ENCODE peak calls at places on chromosomes 1 and 21, in seven cellular contexts. One of them, this sample, is unnamed.
A peak's percentile ranks its signal among the peaks of the same experiment; 100 is the strongest.

GRCh38 chr21:38654580-38654979 is 151.1 kb upstream of the ETS2 start:
- DNase-seq in mesendoderm: no peak
- DNase-seq in A549: no peak
- DNase-seq in posterior vena cava: no peak
- DNase-seq in stimulated activated effector memory CD8-positive, alpha-beta T cell treated with anti-CD3 and anti-CD28 coated beads, Interleukin-12 subunit alpha, Interleukin-12 subunit beta, amount 100 ng/mL, for 72 hours: no peak
- DNase-seq in fibroblast of mammary gland: no peak
- DNase-seq in neuronal stem cell: no peak
- DNase-seq in this sample: no peak

GRCh38 chr1:25647863-25648262 is 31.3 kb downstream of the MAN1C1 start:
- DNase-seq in neuronal stem cell: no peak
- DNase-seq in fibroblast of mammary gland: no peak
- DNase-seq in A549: no peak
- DNase-seq in posterior vena cava: no peak
- DNase-seq in mesendoderm: no peak
- DNase-seq in stimulated activated effector memory CD8-positive, alpha-beta T cell treated with anti-CD3 and anti-CD28 coated beads, Interleukin-12 subunit alpha, Interleukin-12 subunit beta, amount 100 ng/mL, for 72 hours: no peak
- DNase-seq in this sample: no peak

GRCh38 chr1:42939216-42939615 is 19.5 kb downstream of the SLC2A1 start:
- DNase-seq in mesendoderm: no peak
- DNase-seq in fibroblast of mammary gland: no peak
- DNase-seq in neuronal stem cell: no peak
- DNase-seq in A549: no peak
- DNase-seq in posterior vena cava: no peak
- DNase-seq in stimulated activated effector memory CD8-positive, alpha-beta T cell treated with anti-CD3 and anti-CD28 coated beads, Interleukin-12 subunit alpha, Interleukin-12 subunit beta, amount 100 ng/mL, for 72 hours: no peak
- DNase-seq in this sample: no peak

GRCh38 chr1:1364266-1364665 is 5.9 kb upstream of the MXRA8 start:
- DNase-seq in neuronal stem cell: no peak
- DNase-seq in mesendoderm: no peak
- DNase-seq in posterior vena cava: no peak
- DNase-seq in stimulated activated effector memory CD8-positive, alpha-beta T cell treated with anti-CD3 and anti-CD28 coated beads, Interleukin-12 subunit alpha, Interleukin-12 subunit beta, amount 100 ng/mL, for 72 hours: no peak
- DNase-seq in A549: no peak
- DNase-seq in fibroblast of mammary gland: no peak
- DNase-seq in this sample: no peak

GRCh38 chr1:9317591-9318331 is 25.1 kb downstream of the SPSB1 start:
- DNase-seq in A549: no peak
- DNase-seq in stimulated activated effector memory CD8-positive, alpha-beta T cell treated with anti-CD3 and anti-CD28 coated beads, Interleukin-12 subunit alpha, Interleukin-12 subunit beta, amount 100 ng/mL, for 72 hours: no peak
- DNase-seq in fibroblast of mammary gland: peak; percentile 66
- DNase-seq in posterior vena cava: peak; percentile 89
- DNase-seq in mesendoderm: no peak
- DNase-seq in neuronal stem cell: no peak
- DNase-seq in this sample: no peak

GRCh38 chr1:40404670-40405462 is 31.3 kb downstream of the SMAP2 start:
- DNase-seq in mesendoderm: peak; percentile 56
- DNase-seq in stimulated activated effector memory CD8-positive, alpha-beta T cell treated with anti-CD3 and anti-CD28 coated beads, Interleukin-12 subunit alpha, Interleukin-12 subunit beta, amount 100 ng/mL, for 72 hours: no peak
- DNase-seq in A549: peak; percentile 13
- DNase-seq in posterior vena cava: no peak
- DNase-seq in fibroblast of mammary gland: peak; percentile 77
- DNase-seq in neuronal stem cell: peak; percentile 31
- DNase-seq in this sample: no peak

GRCh38 chr1:50620680-50621329 is 197.6 kb upstream of the DMRTA2 start:
- DNase-seq in posterior vena cava: no peak
- DNase-seq in mesendoderm: peak; percentile 58
- DNase-seq in fibroblast of mammary gland: peak; percentile 18
- DNase-seq in stimulated activated effector memory CD8-positive, alpha-beta T cell treated with anti-CD3 and anti-CD28 coated beads, Interleukin-12 subunit alpha, Interleukin-12 subunit beta, amount 100 ng/mL, for 72 hours: no peak
- DNase-seq in A549: no peak
- DNase-seq in neuronal stem cell: no peak
- DNase-seq in this sample: no peak

GRCh38 chr1:160007577-160008200 is 24.1 kb downstream of the PIGM start:
- DNase-seq in fibroblast of mammary gland: peak; percentile 38
- DNase-seq in A549: peak; percentile 29
- DNase-seq in stimulated activated effector memory CD8-positive, alpha-beta T cell treated with anti-CD3 and anti-CD28 coated beads, Interleukin-12 subunit alpha, Interleukin-12 subunit beta, amount 100 ng/mL, for 72 hours: no peak
- DNase-seq in mesendoderm: peak; percentile 46
- DNase-seq in posterior vena cava: no peak
- DNase-seq in neuronal stem cell: peak; percentile 66
- DNase-seq in this sample: no peak

GRCh38 chr21:41827951-41828883 is 50.9 kb downstream of the PRDM15 start:
- DNase-seq in neuronal stem cell: no peak
- DNase-seq in fibroblast of mammary gland: no peak
- DNase-seq in A549: no peak
- DNase-seq in mesendoderm: no peak
- DNase-seq in posterior vena cava: no peak
- DNase-seq in stimulated activated effector memory CD8-positive, alpha-beta T cell treated with anti-CD3 and anti-CD28 coated beads, Interleukin-12 subunit alpha, Interleukin-12 subunit beta, amount 100 ng/mL, for 72 hours: no peak
- DNase-seq in this sample: no peak

GRCh38 chr1:44507490-44508396 is 102.7 kb downstream of the RNF220 start:
- DNase-seq in neuronal stem cell: peak; percentile 84
- DNase-seq in fibroblast of mammary gland: no peak
- DNase-seq in mesendoderm: peak; percentile 39
- DNase-seq in stimulated activated effector memory CD8-positive, alpha-beta T cell treated with anti-CD3 and anti-CD28 coated beads, Interleukin-12 subunit alpha, Interleukin-12 subunit beta, amount 100 ng/mL, for 72 hours: no peak
- DNase-seq in posterior vena cava: no peak
- DNase-seq in A549: no peak
- DNase-seq in this sample: no peak

GRCh38 chr21:42696026-42696380 is 42.6 kb downstream of the PDE9A start:
- DNase-seq in neuronal stem cell: no peak
- DNase-seq in mesendoderm: no peak
- DNase-seq in A549: no peak
- DNase-seq in posterior vena cava: peak; percentile 57
- DNase-seq in stimulated activated effector memory CD8-positive, alpha-beta T cell treated with anti-CD3 and anti-CD28 coated beads, Interleukin-12 subunit alpha, Interleukin-12 subunit beta, amount 100 ng/mL, for 72 hours: no peak
- DNase-seq in fibroblast of mammary gland: no peak
- DNase-seq in this sample: no peak

GRCh38 chr1:211356723-211357418 is 30.2 kb downstream of the TRAF5 start:
- DNase-seq in stimulated activated effector memory CD8-positive, alpha-beta T cell treated with anti-CD3 and anti-CD28 coated beads, Interleukin-12 subunit alpha, Interleukin-12 subunit beta, amount 100 ng/mL, for 72 hours: no peak
- DNase-seq in mesendoderm: no peak
- DNase-seq in neuronal stem cell: no peak
- DNase-seq in A549: no peak
- DNase-seq in posterior vena cava: no peak
- DNase-seq in fibroblast of mammary gland: peak; percentile 84
- DNase-seq in this sample: no peak

GRCh38 chr1:35451125-35451528 is 106.1 kb downstream of the KIAA0319L start:
- DNase-seq in stimulated activated effector memory CD8-positive, alpha-beta T cell treated with anti-CD3 and anti-CD28 coated beads, Interleukin-12 subunit alpha, Interleukin-12 subunit beta, amount 100 ng/mL, for 72 hours: peak; percentile 87
- DNase-seq in mesendoderm: peak; percentile 76
- DNase-seq in fibroblast of mammary gland: peak; percentile 84
- DNase-seq in neuronal stem cell: peak; percentile 60
- DNase-seq in A549: peak; percentile 43
- DNase-seq in posterior vena cava: peak; percentile 94
- DNase-seq in this sample: peak; percentile 83

GRCh38 chr1:145908653-145909052 is 1.2 kb downstream of the ITGA10 start:
- DNase-seq in mesendoderm: no peak
- DNase-seq in fibroblast of mammary gland: peak; percentile 94
- DNase-seq in A549: no peak
- DNase-seq in posterior vena cava: no peak
- DNase-seq in stimulated activated effector memory CD8-positive, alpha-beta T cell treated with anti-CD3 and anti-CD28 coated beads, Interleukin-12 subunit alpha, Interleukin-12 subunit beta, amount 100 ng/mL, for 72 hours: no peak
- DNase-seq in neuronal stem cell: no peak
- DNase-seq in this sample: no peak

GRCh38 chr1:89907669-89908293 is 86.9 kb downstream of the LRRC8D start:
- DNase-seq in stimulated activated effector memory CD8-positive, alpha-beta T cell treated with anti-CD3 and anti-CD28 coated beads, Interleukin-12 subunit alpha, Interleukin-12 subunit beta, amount 100 ng/mL, for 72 hours: no peak
- DNase-seq in posterior vena cava: no peak
- DNase-seq in fibroblast of mammary gland: peak; percentile 82
- DNase-seq in mesendoderm: peak; percentile 21
- DNase-seq in A549: peak; percentile 41
- DNase-seq in neuronal stem cell: no peak
- DNase-seq in this sample: no peak

GRCh38 chr1:208775841-208776240 is 531.7 kb upstream of the PLXNA2 start:
- DNase-seq in fibroblast of mammary gland: no peak
- DNase-seq in neuronal stem cell: no peak
- DNase-seq in posterior vena cava: no peak
- DNase-seq in mesendoderm: no peak
- DNase-seq in stimulated activated effector memory CD8-positive, alpha-beta T cell treated with anti-CD3 and anti-CD28 coated beads, Interleukin-12 subunit alpha, Interleukin-12 subunit beta, amount 100 ng/mL, for 72 hours: no peak
- DNase-seq in A549: no peak
- DNase-seq in this sample: no peak

GRCh38 chr1:226628624-226629155 is 80.1 kb downstream of the STUM start:
- DNase-seq in mesendoderm: no peak
- DNase-seq in fibroblast of mammary gland: no peak
- DNase-seq in stimulated activated effector memory CD8-positive, alpha-beta T cell treated with anti-CD3 and anti-CD28 coated beads, Interleukin-12 subunit alpha, Interleukin-12 subunit beta, amount 100 ng/mL, for 72 hours: no peak
- DNase-seq in posterior vena cava: peak; percentile 49
- DNase-seq in A549: no peak
- DNase-seq in neuronal stem cell: no peak
- DNase-seq in this sample: no peak

GRCh38 chr1:45542591-45542990 is 8.0 kb upstream of the AKR1A1 start:
- DNase-seq in stimulated activated effector memory CD8-positive, alpha-beta T cell treated with anti-CD3 and anti-CD28 coated beads, Interleukin-12 subunit alpha, Interleukin-12 subunit beta, amount 100 ng/mL, for 72 hours: no peak
- DNase-seq in mesendoderm: no peak
- DNase-seq in posterior vena cava: peak; percentile 18
- DNase-seq in A549: no peak
- DNase-seq in neuronal stem cell: no peak
- DNase-seq in fibroblast of mammary gland: no peak
- DNase-seq in this sample: no peak

GRCh38 chr1:24606621-24607020 is 36.5 kb upstream of the SRRM1 start:
- DNase-seq in A549: no peak
- DNase-seq in stimulated activated effector memory CD8-positive, alpha-beta T cell treated with anti-CD3 and anti-CD28 coated beads, Interleukin-12 subunit alpha, Interleukin-12 subunit beta, amount 100 ng/mL, for 72 hours: no peak
- DNase-seq in neuronal stem cell: no peak
- DNase-seq in posterior vena cava: no peak
- DNase-seq in mesendoderm: no peak
- DNase-seq in fibroblast of mammary gland: no peak
- DNase-seq in this sample: no peak

GRCh38 chr1:65818966-65819365 is 26.3 kb downstream of the PDE4B start:
- DNase-seq in stimulated activated effector memory CD8-positive, alpha-beta T cell treated with anti-CD3 and anti-CD28 coated beads, Interleukin-12 subunit alpha, Interleukin-12 subunit beta, amount 100 ng/mL, for 72 hours: no peak
- DNase-seq in A549: no peak
- DNase-seq in mesendoderm: no peak
- DNase-seq in neuronal stem cell: no peak
- DNase-seq in posterior vena cava: no peak
- DNase-seq in fibroblast of mammary gland: no peak
- DNase-seq in this sample: no peak

GRCh38 chr1:222240536-222241181 is 307.2 kb downstream of the HHIPL2 start:
- DNase-seq in A549: no peak
- DNase-seq in mesendoderm: peak; percentile 23
- DNase-seq in posterior vena cava: no peak
- DNase-seq in neuronal stem cell: no peak
- DNase-seq in stimulated activated effector memory CD8-positive, alpha-beta T cell treated with anti-CD3 and anti-CD28 coated beads, Interleukin-12 subunit alpha, Interleukin-12 subunit beta, amount 100 ng/mL, for 72 hours: no peak
- DNase-seq in fibroblast of mammary gland: peak; percentile 53
- DNase-seq in this sample: no peak

GRCh38 chr1:145716641-145717061 is 2.6 kb upstream of the CD160 start:
- DNase-seq in mesendoderm: peak; percentile 46
- DNase-seq in A549: no peak
- DNase-seq in stimulated activated effector memory CD8-positive, alpha-beta T cell treated with anti-CD3 and anti-CD28 coated beads, Interleukin-12 subunit alpha, Interleukin-12 subunit beta, amount 100 ng/mL, for 72 hours: peak; percentile 64
- DNase-seq in posterior vena cava: no peak
- DNase-seq in neuronal stem cell: no peak
- DNase-seq in fibroblast of mammary gland: no peak
- DNase-seq in this sample: no peak

GRCh38 chr1:85612704-85613361 is 32.3 kb downstream of the CCN1 start:
- DNase-seq in neuronal stem cell: no peak
- DNase-seq in posterior vena cava: no peak
- DNase-seq in mesendoderm: peak; percentile 89
- DNase-seq in stimulated activated effector memory CD8-positive, alpha-beta T cell treated with anti-CD3 and anti-CD28 coated beads, Interleukin-12 subunit alpha, Interleukin-12 subunit beta, amount 100 ng/mL, for 72 hours: no peak
- DNase-seq in fibroblast of mammary gland: peak; percentile 72
- DNase-seq in A549: peak; percentile 35
- DNase-seq in this sample: no peak

GRCh38 chr1:33256701-33257387 is 552 bp downstream of the ZNF362 start:
- DNase-seq in stimulated activated effector memory CD8-positive, alpha-beta T cell treated with anti-CD3 and anti-CD28 coated beads, Interleukin-12 subunit alpha, Interleukin-12 subunit beta, amount 100 ng/mL, for 72 hours: peak; percentile 70
- DNase-seq in A549: peak; percentile 49
- DNase-seq in posterior vena cava: peak; percentile 83
- DNase-seq in mesendoderm: peak; percentile 49
- DNase-seq in fibroblast of mammary gland: peak; percentile 71
- DNase-seq in neuronal stem cell: no peak
- DNase-seq in this sample: peak; percentile 73

GRCh38 chr1:198185759-198186158 is 29.0 kb downstream of the NEK7 start:
- DNase-seq in posterior vena cava: no peak
- DNase-seq in A549: no peak
- DNase-seq in mesendoderm: no peak
- DNase-seq in neuronal stem cell: no peak
- DNase-seq in fibroblast of mammary gland: no peak
- DNase-seq in stimulated activated effector memory CD8-positive, alpha-beta T cell treated with anti-CD3 and anti-CD28 coated beads, Interleukin-12 subunit alpha, Interleukin-12 subunit beta, amount 100 ng/mL, for 72 hours: no peak
- DNase-seq in this sample: no peak

GRCh38 chr1:32533792-32534327 is 5.4 kb upstream of the ZBTB8A start:
- DNase-seq in fibroblast of mammary gland: no peak
- DNase-seq in A549: no peak
- DNase-seq in mesendoderm: no peak
- DNase-seq in stimulated activated effector memory CD8-positive, alpha-beta T cell treated with anti-CD3 and anti-CD28 coated beads, Interleukin-12 subunit alpha, Interleukin-12 subunit beta, amount 100 ng/mL, for 72 hours: no peak
- DNase-seq in neuronal stem cell: no peak
- DNase-seq in posterior vena cava: no peak
- DNase-seq in this sample: no peak

This sample was measured in ureter.